ENCODE peak calls at places on chromosome 1, in ten cellular contexts. N, H, E, Z, S, P, C, T, A and L are unnamed samples.

GRCh38 chr1:222616535-222616934 is 1.4 kb upstream of the MIA3 start:
- DNase-seq in N (peak), H (peak), E (peak), Z (no peak), S (no peak), P (no peak), C (no peak), T (no peak), A (peak), L (no peak)

GRCh38 chr1:185894806-185895205 is 160.6 kb downstream of the HMCN1 start:
- DNase-seq in N (no peak), H (no peak), E (no peak), Z (no peak), S (no peak), P (no peak), C (no peak), T (no peak), A (no peak), L (no peak)

GRCh38 chr1:166839600-166840308 is 479 bp downstream of the POGK start:
- DNase-seq in N (peak), H (peak), E (no peak), Z (peak), S (peak), P (peak), C (peak), T (peak), A (no peak), L (peak)

GRCh38 chr1:182725264-182725965 is 41.0 kb upstream of the RGS8 start:
- DNase-seq in N (no peak), H (no peak), E (no peak), Z (no peak), S (no peak), P (no peak), C (no peak), T (no peak), A (peak), L (no peak)

GRCh38 chr1:77434972-77435371 is 153.2 kb downstream of the AK5 start:
- DNase-seq in N (no peak), H (no peak), E (no peak), Z (no peak), S (no peak), P (no peak), C (no peak), T (no peak), A (no peak), L (no peak)

GRCh38 chr1:98940680-98941079 is 64.0 kb downstream of the PLPPR5 start:
- DNase-seq in N (no peak), H (no peak), E (no peak), Z (no peak), S (no peak), P (no peak), C (no peak), T (no peak), A (no peak), L (peak)

GRCh38 chr1:195141294-195141693 is 1466.9 kb downstream of the KCNT2 start:
- DNase-seq in N (no peak), H (no peak), E (no peak), Z (no peak), S (no peak), P (no peak), C (no peak), T (no peak), A (no peak), L (no peak)

GRCh38 chr1:219422811-219423598 is 189.9 kb downstream of the ZC3H11B start:
- DNase-seq in N (no peak), H (no peak), E (peak), Z (no peak), S (no peak), P (no peak), C (no peak), T (no peak), A (no peak), L (no peak)